ENCODE peak calls at places on chromosomes 1 and 21, in nine cellular contexts. One of them, this sample, is unnamed.

GRCh38 chr1:12595839-12596821 is 21.9 kb downstream of the DHRS3 start:
- DNase-seq in AG04450: peak
- DNase-seq in AG09309: peak
- DNase-seq in fibroblast of lung: peak
- DNase-seq in A549: peak
- DNase-seq in GM06990: no peak
- DNase-seq in astrocyte of the spinal cord: peak
- DNase-seq in GM12865: peak
- DNase-seq in fibroblast of villous mesenchyme: peak
- DNase-seq in this sample: no peak

GRCh38 chr21:20996421-20997307 is 1.5 kb upstream of the NCAM2 start:
- DNase-seq in AG04450: no peak
- DNase-seq in AG09309: no peak
- DNase-seq in fibroblast of lung: peak
- DNase-seq in A549: no peak
- DNase-seq in GM06990: no peak
- DNase-seq in astrocyte of the spinal cord: peak
- DNase-seq in GM12865: no peak
- DNase-seq in fibroblast of villous mesenchyme: peak
- DNase-seq in this sample: no peak

GRCh38 chr1:245332513-245332912 is 177.7 kb downstream of the KIF26B start:
- DNase-seq in AG04450: no peak
- DNase-seq in AG09309: no peak
- DNase-seq in fibroblast of lung: peak
- DNase-seq in A549: no peak
- DNase-seq in GM06990: no peak
- DNase-seq in astrocyte of the spinal cord: no peak
- DNase-seq in GM12865: no peak
- DNase-seq in fibroblast of villous mesenchyme: no peak
- DNase-seq in this sample: no peak

GRCh38 chr1:9537863-9538668 is 1.2 kb upstream of the SLC25A33 start:
- DNase-seq in AG04450: no peak
- DNase-seq in AG09309: no peak
- DNase-seq in fibroblast of lung: no peak
- DNase-seq in A549: no peak
- DNase-seq in GM06990: no peak
- DNase-seq in astrocyte of the spinal cord: no peak
- DNase-seq in GM12865: no peak
- DNase-seq in fibroblast of villous mesenchyme: no peak
- DNase-seq in this sample: no peak

GRCh38 chr1:8711161-8711560 is 106.3 kb downstream of the RERE start:
- DNase-seq in AG04450: no peak
- DNase-seq in AG09309: no peak
- DNase-seq in fibroblast of lung: peak
- DNase-seq in A549: no peak
- DNase-seq in GM06990: no peak
- DNase-seq in astrocyte of the spinal cord: no peak
- DNase-seq in GM12865: no peak
- DNase-seq in fibroblast of villous mesenchyme: peak
- DNase-seq in this sample: no peak

GRCh38 chr1:10962483-10962882 is 50.0 kb upstream of the TARDBP start:
- DNase-seq in AG04450: no peak
- DNase-seq in AG09309: no peak
- DNase-seq in fibroblast of lung: peak
- DNase-seq in A549: no peak
- DNase-seq in GM06990: no peak
- DNase-seq in astrocyte of the spinal cord: no peak
- DNase-seq in GM12865: no peak
- DNase-seq in fibroblast of villous mesenchyme: no peak
- DNase-seq in this sample: no peak

GRCh38 chr1:241972703-241973375 is 15.3 kb downstream of the BECN2 start:
- DNase-seq in AG04450: no peak
- DNase-seq in AG09309: no peak
- DNase-seq in fibroblast of lung: peak
- DNase-seq in A549: no peak
- DNase-seq in GM06990: no peak
- DNase-seq in astrocyte of the spinal cord: peak
- DNase-seq in GM12865: no peak
- DNase-seq in fibroblast of villous mesenchyme: peak
- DNase-seq in this sample: no peak

GRCh38 chr1:90133133-90133532 is 138.2 kb downstream of the ZNF326 start:
- DNase-seq in AG04450: no peak
- DNase-seq in AG09309: no peak
- DNase-seq in fibroblast of lung: peak
- DNase-seq in A549: no peak
- DNase-seq in GM06990: peak
- DNase-seq in astrocyte of the spinal cord: peak
- DNase-seq in GM12865: peak
- DNase-seq in fibroblast of villous mesenchyme: peak
- DNase-seq in this sample: peak

GRCh38 chr1:115300087-115300856 is 37.8 kb downstream of the NGF start:
- DNase-seq in AG04450: no peak
- DNase-seq in AG09309: no peak
- DNase-seq in fibroblast of lung: peak
- DNase-seq in A549: no peak
- DNase-seq in GM06990: no peak
- DNase-seq in astrocyte of the spinal cord: no peak
- DNase-seq in GM12865: peak
- DNase-seq in fibroblast of villous mesenchyme: peak
- DNase-seq in this sample: no peak

GRCh38 chr1:84603941-84604830 is 29.9 kb upstream of the CTBS start:
- DNase-seq in AG04450: no peak
- DNase-seq in AG09309: peak
- DNase-seq in fibroblast of lung: peak
- DNase-seq in A549: no peak
- DNase-seq in GM06990: no peak
- DNase-seq in astrocyte of the spinal cord: peak
- DNase-seq in GM12865: no peak
- DNase-seq in fibroblast of villous mesenchyme: peak
- DNase-seq in this sample: no peak

GRCh38 chr1:23593556-23594148 is 34.4 kb upstream of the ID3 start:
- DNase-seq in AG04450: no peak
- DNase-seq in AG09309: no peak
- DNase-seq in fibroblast of lung: peak
- DNase-seq in A549: peak
- DNase-seq in GM06990: peak
- DNase-seq in astrocyte of the spinal cord: peak
- DNase-seq in GM12865: peak
- DNase-seq in fibroblast of villous mesenchyme: peak
- DNase-seq in this sample: no peak

GRCh38 chr1:93734999-93735398 is 53.4 kb upstream of the BCAR3 start:
- DNase-seq in AG04450: no peak
- DNase-seq in AG09309: no peak
- DNase-seq in fibroblast of lung: no peak
- DNase-seq in A549: no peak
- DNase-seq in GM06990: no peak
- DNase-seq in astrocyte of the spinal cord: no peak
- DNase-seq in GM12865: no peak
- DNase-seq in fibroblast of villous mesenchyme: no peak
- DNase-seq in this sample: no peak

GRCh38 chr1:26626994-26627393 is 68.8 kb upstream of the ARID1A start:
- DNase-seq in AG04450: peak
- DNase-seq in AG09309: no peak
- DNase-seq in fibroblast of lung: peak
- DNase-seq in A549: no peak
- DNase-seq in GM06990: no peak
- DNase-seq in astrocyte of the spinal cord: peak
- DNase-seq in GM12865: no peak
- DNase-seq in fibroblast of villous mesenchyme: no peak
- DNase-seq in this sample: no peak

GRCh38 chr1:18411321-18411720 is 69.4 kb upstream of the KLHDC7A start:
- DNase-seq in AG04450: no peak
- DNase-seq in AG09309: no peak
- DNase-seq in fibroblast of lung: no peak
- DNase-seq in A549: no peak
- DNase-seq in GM06990: no peak
- DNase-seq in astrocyte of the spinal cord: no peak
- DNase-seq in GM12865: no peak
- DNase-seq in fibroblast of villous mesenchyme: no peak
- DNase-seq in this sample: no peak

GRCh38 chr1:234775477-234776246 is 165.7 kb upstream of the IRF2BP2 start:
- DNase-seq in AG04450: no peak
- DNase-seq in AG09309: no peak
- DNase-seq in fibroblast of lung: peak
- DNase-seq in A549: no peak
- DNase-seq in GM06990: no peak
- DNase-seq in astrocyte of the spinal cord: no peak
- DNase-seq in GM12865: no peak
- DNase-seq in fibroblast of villous mesenchyme: no peak
- DNase-seq in this sample: no peak

GRCh38 chr1:203267347-203267846 is 37.9 kb upstream of the BTG2 start:
- DNase-seq in AG04450: peak
- DNase-seq in AG09309: peak
- DNase-seq in fibroblast of lung: peak
- DNase-seq in A549: peak
- DNase-seq in GM06990: peak
- DNase-seq in astrocyte of the spinal cord: peak
- DNase-seq in GM12865: peak
- DNase-seq in fibroblast of villous mesenchyme: peak
- DNase-seq in this sample: no peak

GRCh38 chr1:74502432-74502831 is 10.0 kb downstream of the LRRC53 start:
- DNase-seq in AG04450: peak
- DNase-seq in AG09309: no peak
- DNase-seq in fibroblast of lung: peak
- DNase-seq in A549: no peak
- DNase-seq in GM06990: no peak
- DNase-seq in astrocyte of the spinal cord: peak
- DNase-seq in GM12865: peak
- DNase-seq in fibroblast of villous mesenchyme: peak
- DNase-seq in this sample: peak

GRCh38 chr21:26843912-26844257 is 1.3 kb downstream of the ADAMTS1 start:
- DNase-seq in AG04450: no peak
- DNase-seq in AG09309: no peak
- DNase-seq in fibroblast of lung: peak
- DNase-seq in A549: no peak
- DNase-seq in GM06990: no peak
- DNase-seq in astrocyte of the spinal cord: peak
- DNase-seq in GM12865: no peak
- DNase-seq in fibroblast of villous mesenchyme: peak
- DNase-seq in this sample: no peak

GRCh38 chr1:160800645-160801408 is 4.9 kb downstream of the LY9 start:
- DNase-seq in AG04450: no peak
- DNase-seq in AG09309: no peak
- DNase-seq in fibroblast of lung: no peak
- DNase-seq in A549: no peak
- DNase-seq in GM06990: no peak
- DNase-seq in astrocyte of the spinal cord: no peak
- DNase-seq in GM12865: peak
- DNase-seq in fibroblast of villous mesenchyme: no peak
- DNase-seq in this sample: no peak
- H3K4me3 ChIP-seq in AG04450: no peak
- H3K4me3 ChIP-seq in AG09309: no peak
- H3K4me3 ChIP-seq in fibroblast of lung: no peak
- H3K4me3 ChIP-seq in A549: no peak
- H3K4me3 ChIP-seq in GM06990: peak
- H3K4me3 ChIP-seq in astrocyte of the spinal cord: no peak
- H3K4me3 ChIP-seq in GM12865: peak
- H3K4me3 ChIP-seq in fibroblast of villous mesenchyme: no peak
- H3K4me3 ChIP-seq in this sample: no peak

GRCh38 chr1:240293706-240294105 is 202.0 kb downstream of the FMN2 start:
- DNase-seq in AG04450: no peak
- DNase-seq in AG09309: no peak
- DNase-seq in fibroblast of lung: peak
- DNase-seq in A549: no peak
- DNase-seq in GM06990: no peak
- DNase-seq in astrocyte of the spinal cord: peak
- DNase-seq in GM12865: no peak
- DNase-seq in fibroblast of villous mesenchyme: no peak
- DNase-seq in this sample: no peak

GRCh38 chr1:240295811-240296210 is 204.1 kb downstream of the FMN2 start:
- DNase-seq in AG04450: no peak
- DNase-seq in AG09309: no peak
- DNase-seq in fibroblast of lung: peak
- DNase-seq in A549: no peak
- DNase-seq in GM06990: no peak
- DNase-seq in astrocyte of the spinal cord: no peak
- DNase-seq in GM12865: no peak
- DNase-seq in fibroblast of villous mesenchyme: no peak
- DNase-seq in this sample: no peak

DNA sequence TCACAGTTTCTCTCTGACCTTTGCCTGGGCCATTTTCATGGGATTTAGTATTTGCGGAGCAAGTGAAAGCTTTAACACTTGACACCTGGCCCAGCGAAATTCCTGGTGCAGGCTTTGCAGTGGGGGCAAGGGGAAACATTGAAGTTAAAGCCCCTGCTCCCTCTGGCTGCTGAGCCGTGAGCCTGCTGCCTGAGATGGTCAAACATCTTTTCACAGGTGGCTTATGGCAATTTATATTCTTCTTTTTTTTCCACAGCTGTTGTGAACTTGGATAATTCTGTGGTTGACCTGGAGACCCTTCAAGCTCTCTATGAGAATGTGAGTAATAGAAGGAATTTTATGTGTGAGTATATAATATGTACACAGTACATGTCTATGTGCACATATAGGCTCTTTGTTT is 202.9 kb downstream of the FMN2 start:
- DNase-seq in AG04450: no peak
- DNase-seq in AG09309: no peak
- DNase-seq in fibroblast of lung: peak
- DNase-seq in A549: no peak
- DNase-seq in GM06990: no peak
- DNase-seq in astrocyte of the spinal cord: peak
- DNase-seq in GM12865: no peak
- DNase-seq in fibroblast of villous mesenchyme: no peak
- DNase-seq in this sample: no peak
- TF ChIP-seq CTCF in AG04450: peak
- TF ChIP-seq CTCF in AG09309: no peak
- TF ChIP-seq CTCF in fibroblast of lung: peak
- TF ChIP-seq CTCF in A549: no peak
- TF ChIP-seq CTCF in GM06990: no peak
- TF ChIP-seq CTCF in astrocyte of the spinal cord: peak
- TF ChIP-seq CTCF in GM12865: no peak
- TF ChIP-seq CTCF in fibroblast of villous mesenchyme: peak
- TF ChIP-seq CTCF in this sample: no peak

GRCh38 chr1:41726899-41727748 is 191.6 kb downstream of the HIVEP3 start:
- DNase-seq in AG04450: no peak
- DNase-seq in AG09309: no peak
- DNase-seq in fibroblast of lung: no peak
- DNase-seq in A549: no peak
- DNase-seq in GM06990: peak
- DNase-seq in astrocyte of the spinal cord: no peak
- DNase-seq in GM12865: peak
- DNase-seq in fibroblast of villous mesenchyme: no peak
- DNase-seq in this sample: no peak
- H3K4me3 ChIP-seq in AG04450: no peak
- H3K4me3 ChIP-seq in AG09309: no peak
- H3K4me3 ChIP-seq in fibroblast of lung: no peak
- H3K4me3 ChIP-seq in A549: no peak
- H3K4me3 ChIP-seq in GM06990: peak
- H3K4me3 ChIP-seq in astrocyte of the spinal cord: no peak
- H3K4me3 ChIP-seq in GM12865: peak
- H3K4me3 ChIP-seq in fibroblast of villous mesenchyme: no peak
- H3K4me3 ChIP-seq in this sample: no peak

DNA sequence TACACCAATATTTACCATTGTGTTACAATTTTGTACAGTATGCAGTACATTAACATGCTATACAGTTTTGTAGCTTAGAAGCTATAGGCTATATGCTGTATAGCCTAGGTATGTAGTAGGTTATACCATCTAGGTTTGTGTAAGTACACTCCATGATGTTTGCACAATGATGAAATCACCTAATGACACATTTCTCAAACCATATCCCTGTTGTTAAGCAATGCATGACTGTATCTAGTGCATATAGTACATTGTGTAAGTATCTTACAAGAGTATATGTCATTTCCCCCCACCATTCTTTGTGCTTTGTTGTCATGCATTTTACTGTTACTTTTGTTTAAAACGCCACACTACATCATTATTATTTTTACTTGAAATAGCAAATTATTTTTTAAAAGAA is 65.7 kb upstream of the RNF11 start:
- DNase-seq in AG04450: no peak
- DNase-seq in AG09309: no peak
- DNase-seq in fibroblast of lung: no peak
- DNase-seq in A549: no peak
- DNase-seq in GM06990: no peak
- DNase-seq in astrocyte of the spinal cord: no peak
- DNase-seq in GM12865: no peak
- DNase-seq in fibroblast of villous mesenchyme: peak
- DNase-seq in this sample: no peak
- TF ChIP-seq CTCF in AG04450: no peak
- TF ChIP-seq CTCF in AG09309: no peak
- TF ChIP-seq CTCF in fibroblast of lung: no peak
- TF ChIP-seq CTCF in A549: no peak
- TF ChIP-seq CTCF in GM06990: no peak
- TF ChIP-seq CTCF in astrocyte of the spinal cord: no peak
- TF ChIP-seq CTCF in GM12865: no peak
- TF ChIP-seq CTCF in fibroblast of villous mesenchyme: no peak
- TF ChIP-seq CTCF in this sample: no peak

This sample was measured in epithelial cell of proximal tubule.